ENCODE peak calls at places on chromosomes 16 and 17, in four cellular contexts. O is GM12878, Z is K562, Y is HepG2. D is an unnamed sample.

GRCh38 chr17:81310963-81311550 is 15.9 kb upstream of the SLC38A10 start:
- DNase-seq in O (no peak), Z (no peak), Y (no peak), D (no peak)

GRCh38 chr16:11200523-11201063 is 55.4 kb downstream of the SOCS1 start:
- DNase-seq in Y (no peak), Z (no peak), O (no peak), D (no peak)

GRCh38 chr16:976389-976931 is 5.1 kb upstream of the SOX8 start:
- DNase-seq in Y (no peak), O (no peak), Z (no peak), D (no peak)

GRCh38 chr16:53756329-53756996 is 52.5 kb downstream of the FTO start:
- DNase-seq in O (no peak), Z (no peak), Y (peak; percentile 87), D (no peak)

GRCh38 chr17:71302721-71303549 is 817.9 kb upstream of the SOX9 start:
- DNase-seq in Z (no peak), O (no peak), Y (no peak), D (no peak)

GRCh38 chr17:60920107-60920506 is 242.5 kb downstream of the BCAS3 start:
- DNase-seq in O (no peak), Z (no peak), Y (peak; percentile 12), D (no peak)

GRCh38 chr16:51971184-51971583 is 575.8 kb downstream of the TOX3 start:
- DNase-seq in O (no peak), Y (no peak), Z (no peak), D (peak; percentile 72)

GRCh38 chr16:4410335-4411075 is 5.9 kb downstream of the CORO7 start:
- DNase-seq in O (no peak), Y (no peak), Z (no peak), D (no peak)

GRCh38 chr17:40062347-40063033 is at the start of gene THRA:
- DNase-seq in O (no peak), Y (no peak), Z (peak; percentile 91), D (peak; percentile 78)

GRCh38 chr17:67376892-67377726 is at the start of gene PITPNC1:
- DNase-seq in Z (peak; percentile 63), O (no peak), Y (peak; percentile 76), D (peak; percentile 93)

GRCh38 chr17:6381052-6381451 is 53.9 kb downstream of the AIPL1 start:
- DNase-seq in Y (no peak), O (no peak), Z (no peak), D (no peak)

GRCh38 chr16:86758932-86759331 is 180.6 kb downstream of the FOXL1 start:
- DNase-seq in Z (no peak), O (no peak), Y (no peak), D (no peak)

GRCh38 chr17:31248986-31249385 is 48.1 kb downstream of the OMG start:
- DNase-seq in O (no peak), Y (no peak), Z (no peak), D (no peak)

GRCh38 chr17:50062323-50063243 is 6.7 kb downstream of the ITGA3 start:
- DNase-seq in Z (no peak), Y (no peak), O (no peak), D (no peak)

GRCh38 chr17:45052052-45052772 is 780 bp upstream of the DCAKD start:
- DNase-seq in O (no peak), Z (peak; percentile 76), Y (peak; percentile 18), D (peak; percentile 52)
- TF ChIP-seq CREB1 in O (no peak), Z (no peak), Y (no peak), D (no peak)

GRCh38 chr16:14308357-14308723 is 237.2 kb downstream of the MRTFB start:
- DNase-seq in Z (no peak), Y (no peak), O (no peak), D (no peak)

GRCh38 chr16:14304891-14305459 is 233.9 kb downstream of the MRTFB start:
- DNase-seq in O (no peak), Z (no peak), Y (no peak), D (no peak)

GRCh38 chr16:14307059-14307531 is 236.0 kb downstream of the MRTFB start:
- DNase-seq in O (no peak), Y (no peak), Z (no peak), D (peak; percentile 33)

GRCh38 chr16:14307623-14308356 is 236.7 kb downstream of the MRTFB start:
- DNase-seq in Z (no peak), O (no peak), Y (no peak), D (peak; percentile 21)

DNA sequence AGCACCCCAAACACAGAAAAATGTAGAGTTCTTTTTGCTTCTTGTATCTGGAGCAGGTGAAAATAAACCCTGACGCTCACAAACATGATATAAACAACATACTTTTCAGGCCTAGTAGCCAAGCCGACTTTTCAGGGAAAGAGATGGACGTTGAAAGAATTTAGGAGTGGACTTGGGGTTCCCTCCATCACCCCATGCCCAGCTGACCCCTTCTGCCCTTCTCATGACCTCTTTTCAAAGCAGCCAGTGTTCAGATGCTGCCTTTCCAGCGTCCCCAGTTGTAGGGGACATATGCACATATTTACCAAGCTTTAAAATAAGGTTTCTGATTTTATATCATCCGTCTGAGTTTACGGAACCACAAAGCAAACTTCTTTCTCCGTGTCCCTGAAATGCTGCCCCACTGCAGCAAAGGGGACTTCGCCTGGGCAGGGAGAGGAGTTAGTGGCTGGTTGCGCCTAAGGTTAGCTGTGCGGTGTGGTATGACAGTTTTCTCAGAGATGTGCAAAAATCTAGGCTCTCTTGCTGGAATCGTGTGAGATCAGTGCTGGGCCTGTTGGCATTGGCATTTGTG is 235.5 kb downstream of the MRTFB start:
- DNase-seq in Z (no peak), O (no peak), Y (no peak), D (no peak)
- H3K4me2 ChIP-seq in Z (peak overlapping the region; percentile 13), O (peak overlapping the region; percentile 89), Y (peak overlapping the region; percentile 15), D (peak overlapping the region; percentile 98)

GRCh38 chr17:79790805-79791353 is 6.0 kb downstream of the CBX8 start:
- DNase-seq in Y (no peak), Z (no peak), O (no peak), D (peak; percentile 53)

GRCh38 chr17:79792984-79793923 is 3.6 kb downstream of the CBX8 start:
- DNase-seq in Z (no peak), Y (no peak), O (no peak), D (peak; percentile 66)

GRCh38 chr17:79791354-79792123 is 5.3 kb downstream of the CBX8 start:
- DNase-seq in Y (no peak), O (no peak), Z (no peak), D (peak; percentile 57)

GRCh38 chr17:79793924-79794304 is 3.0 kb downstream of the CBX8 start:
- DNase-seq in O (no peak), Y (no peak), Z (peak; percentile 74), D (peak; percentile 85)

DNA sequence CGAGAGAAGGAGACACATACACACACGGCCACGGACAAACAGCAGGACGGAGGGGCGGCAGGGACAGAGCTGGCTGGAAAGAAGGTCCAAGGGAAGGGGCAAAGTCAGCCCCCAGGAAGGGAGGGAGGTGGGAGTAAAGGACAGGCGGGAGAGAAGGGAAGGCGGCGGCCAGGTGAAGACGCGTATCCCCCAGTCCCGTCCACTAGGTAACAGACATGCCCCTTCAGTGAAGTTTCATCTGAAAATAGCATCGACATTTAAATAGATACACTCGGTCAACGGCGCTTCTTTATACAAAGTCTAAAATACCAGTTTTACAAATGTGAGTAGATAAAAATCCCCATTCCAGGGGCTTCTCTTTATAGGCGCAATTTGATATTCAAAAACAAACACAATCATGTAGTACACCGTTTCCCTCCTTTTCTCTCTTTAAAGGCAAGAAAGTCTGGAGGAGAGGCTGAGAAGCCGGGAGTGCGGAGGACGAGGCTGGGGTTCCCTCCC is 4.5 kb downstream of the CBX8 start:
- DNase-seq in Z (no peak), Y (no peak), O (no peak), D (peak; percentile 54)
- H3K4me1 ChIP-seq in Z (peaks cover 57% of the 10 kb centered on the region), Y (peaks cover 55% of the 10 kb centered on the region), O (peaks cover 4% of the 10 kb centered on the region), D (peaks cover 37% of the 10 kb centered on the region)

DNA sequence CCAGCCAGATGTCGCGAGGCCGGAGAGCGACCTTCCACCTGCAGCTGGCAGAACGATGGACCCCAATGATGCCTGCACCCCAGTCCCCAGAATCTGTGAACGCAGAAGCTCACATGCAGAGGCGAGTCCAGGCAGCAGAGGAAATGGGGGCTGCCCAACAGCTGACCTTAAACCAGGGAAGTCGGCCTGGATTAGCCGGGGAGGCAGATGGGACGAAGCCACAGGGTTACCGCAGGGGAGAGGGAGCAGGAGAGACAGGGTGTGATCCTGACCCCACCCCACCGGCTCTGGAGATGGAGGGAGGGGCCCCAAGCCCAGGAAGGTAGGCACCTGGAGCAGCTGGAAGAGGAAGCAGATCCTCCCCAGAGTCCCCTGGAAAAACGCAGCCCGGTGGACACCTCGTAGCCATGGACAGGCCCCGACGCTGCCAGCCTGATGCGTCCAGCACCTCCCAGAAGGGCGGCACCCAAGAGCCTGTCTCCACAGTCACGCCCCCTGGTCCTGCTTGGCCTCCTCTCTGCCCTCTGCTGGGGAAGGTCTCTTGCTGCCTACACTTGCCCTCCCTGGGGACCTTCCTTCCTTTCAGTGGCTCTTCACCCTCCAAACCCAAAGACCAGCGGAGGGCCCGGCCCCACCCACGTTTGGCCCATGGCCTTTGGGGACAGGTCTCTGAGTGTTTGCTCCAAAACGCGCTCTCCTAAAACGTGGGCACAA is 37.3 kb downstream of the PIEZO1 start:
- DNase-seq in Z (peak; percentile 89), O (no peak), Y (peak; percentile 66), D (peak; percentile 83)
- TF ChIP-seq CREB1 in Z (peak; percentile 30), O (no peak), Y (no peak), D (no peak)